ENCODE peak calls at places on chromosomes 5 and 9, in ten cellular contexts. One of them, this sample, is unnamed.

GRCh38 chr5:52802272-52803011 is 14.7 kb downstream of the ITGA1 start:
- DNase-seq in CD4-positive, alpha-beta T cell: no peak
- DNase-seq in neural progenitor cell: no peak
- DNase-seq in fibroblast of mammary gland: peak
- DNase-seq in SK-N-SH: no peak
- DNase-seq in heart left ventricle: no peak
- DNase-seq in uterus: no peak
- DNase-seq in brain microvascular endothelial cell: no peak
- DNase-seq in GM13977: no peak
- DNase-seq in Caco-2: no peak
- DNase-seq in this sample: no peak

GRCh38 chr5:58294598-58295298 is 165.1 kb downstream of the PLK2 start:
- DNase-seq in CD4-positive, alpha-beta T cell: no peak
- DNase-seq in neural progenitor cell: no peak
- DNase-seq in fibroblast of mammary gland: peak
- DNase-seq in SK-N-SH: no peak
- DNase-seq in heart left ventricle: no peak
- DNase-seq in uterus: no peak
- DNase-seq in brain microvascular endothelial cell: peak
- DNase-seq in GM13977: no peak
- DNase-seq in Caco-2: no peak
- DNase-seq in this sample: no peak

GRCh38 chr9:86721843-86722705 is 225.2 kb downstream of the GAS1 start:
- DNase-seq in CD4-positive, alpha-beta T cell: no peak
- DNase-seq in neural progenitor cell: no peak
- DNase-seq in fibroblast of mammary gland: peak
- DNase-seq in SK-N-SH: no peak
- DNase-seq in heart left ventricle: peak
- DNase-seq in uterus: peak
- DNase-seq in brain microvascular endothelial cell: peak
- DNase-seq in GM13977: no peak
- DNase-seq in Caco-2: no peak
- DNase-seq in this sample: no peak

GRCh38 chr5:108312258-108312657 is 69.6 kb downstream of the FBXL17 start:
- DNase-seq in CD4-positive, alpha-beta T cell: no peak
- DNase-seq in neural progenitor cell: no peak
- DNase-seq in fibroblast of mammary gland: no peak
- DNase-seq in SK-N-SH: no peak
- DNase-seq in heart left ventricle: no peak
- DNase-seq in uterus: no peak
- DNase-seq in brain microvascular endothelial cell: no peak
- DNase-seq in GM13977: no peak
- DNase-seq in Caco-2: no peak
- DNase-seq in this sample: no peak

GRCh38 chr5:137995077-137995746 is 37.7 kb downstream of the FAM13B start:
- DNase-seq in CD4-positive, alpha-beta T cell: no peak
- DNase-seq in neural progenitor cell: no peak
- DNase-seq in fibroblast of mammary gland: peak
- DNase-seq in SK-N-SH: no peak
- DNase-seq in heart left ventricle: no peak
- DNase-seq in uterus: no peak
- DNase-seq in brain microvascular endothelial cell: peak
- DNase-seq in GM13977: no peak
- DNase-seq in Caco-2: no peak
- DNase-seq in this sample: no peak

GRCh38 chr9:83304686-83305085 is 233.5 kb downstream of the FRMD3 start:
- DNase-seq in CD4-positive, alpha-beta T cell: no peak
- DNase-seq in neural progenitor cell: no peak
- DNase-seq in fibroblast of mammary gland: peak
- DNase-seq in SK-N-SH: peak
- DNase-seq in heart left ventricle: peak
- DNase-seq in uterus: peak
- DNase-seq in brain microvascular endothelial cell: peak
- DNase-seq in GM13977: no peak
- DNase-seq in Caco-2: no peak
- DNase-seq in this sample: peak

GRCh38 chr9:134981829-134982228 is 64.1 kb upstream of the FCN1 start:
- DNase-seq in CD4-positive, alpha-beta T cell: no peak
- DNase-seq in neural progenitor cell: no peak
- DNase-seq in fibroblast of mammary gland: no peak
- DNase-seq in SK-N-SH: no peak
- DNase-seq in heart left ventricle: peak
- DNase-seq in uterus: no peak
- DNase-seq in brain microvascular endothelial cell: no peak
- DNase-seq in GM13977: no peak
- DNase-seq in Caco-2: peak
- DNase-seq in this sample: no peak

GRCh38 chr5:139406960-139407359 is 3.1 kb upstream of the SPATA24 start:
- DNase-seq in CD4-positive, alpha-beta T cell: no peak
- DNase-seq in neural progenitor cell: no peak
- DNase-seq in fibroblast of mammary gland: no peak
- DNase-seq in SK-N-SH: no peak
- DNase-seq in heart left ventricle: no peak
- DNase-seq in uterus: no peak
- DNase-seq in brain microvascular endothelial cell: no peak
- DNase-seq in GM13977: no peak
- DNase-seq in Caco-2: no peak
- DNase-seq in this sample: no peak

GRCh38 chr9:94783928-94784327 is 57.4 kb downstream of the AOPEP start:
- DNase-seq in CD4-positive, alpha-beta T cell: no peak
- DNase-seq in neural progenitor cell: no peak
- DNase-seq in fibroblast of mammary gland: no peak
- DNase-seq in SK-N-SH: no peak
- DNase-seq in heart left ventricle: no peak
- DNase-seq in uterus: no peak
- DNase-seq in brain microvascular endothelial cell: no peak
- DNase-seq in GM13977: no peak
- DNase-seq in Caco-2: no peak
- DNase-seq in this sample: no peak

GRCh38 chr5:74863726-74864125 is 2.5 kb downstream of the FAM169A start:
- DNase-seq in CD4-positive, alpha-beta T cell: no peak
- DNase-seq in neural progenitor cell: no peak
- DNase-seq in fibroblast of mammary gland: no peak
- DNase-seq in SK-N-SH: no peak
- DNase-seq in heart left ventricle: no peak
- DNase-seq in uterus: no peak
- DNase-seq in brain microvascular endothelial cell: no peak
- DNase-seq in GM13977: no peak
- DNase-seq in Caco-2: no peak
- DNase-seq in this sample: no peak

GRCh38 chr5:12703254-12703653 is 799.0 kb upstream of the CTNND2 start:
- DNase-seq in CD4-positive, alpha-beta T cell: no peak
- DNase-seq in neural progenitor cell: no peak
- DNase-seq in fibroblast of mammary gland: no peak
- DNase-seq in SK-N-SH: no peak
- DNase-seq in heart left ventricle: no peak
- DNase-seq in uterus: no peak
- DNase-seq in brain microvascular endothelial cell: no peak
- DNase-seq in GM13977: no peak
- DNase-seq in Caco-2: no peak
- DNase-seq in this sample: no peak

DNA sequence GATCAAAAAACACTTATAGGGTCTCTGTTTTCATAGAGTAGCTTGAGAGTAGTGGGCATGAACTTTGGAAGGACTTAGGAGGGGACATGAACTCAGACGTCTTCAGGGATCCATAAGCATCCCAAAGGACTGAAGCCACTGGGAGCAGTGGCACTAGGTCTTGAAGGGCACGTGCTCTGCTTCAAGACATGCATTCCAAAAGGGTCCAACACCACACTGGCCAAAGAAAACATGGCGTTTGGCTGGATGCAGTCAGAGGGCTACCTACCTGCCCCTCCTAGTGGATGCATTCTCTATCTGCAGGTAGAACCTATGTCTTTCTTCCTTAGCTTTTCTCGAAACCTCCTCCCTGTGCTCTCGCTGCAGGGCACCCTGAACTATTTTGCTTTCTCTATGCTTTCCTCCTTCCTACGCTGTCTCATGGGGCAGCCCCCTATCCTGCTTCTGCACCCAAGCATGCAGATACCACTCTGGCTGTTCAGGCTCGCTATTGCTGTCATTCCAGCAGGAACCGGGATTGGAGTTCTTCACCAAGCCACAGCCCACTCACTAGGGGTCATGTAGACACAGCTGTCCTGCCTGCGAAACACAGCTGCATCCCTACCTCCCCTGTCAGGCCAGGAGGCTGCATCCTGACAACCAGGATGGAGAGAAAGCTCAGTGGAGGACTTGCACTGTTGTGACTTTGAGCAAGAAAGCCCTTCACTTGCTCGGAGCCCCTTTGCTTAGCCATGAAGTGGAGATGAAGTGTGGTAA is 11.9 kb downstream of the FAM240B start:
- DNase-seq in CD4-positive, alpha-beta T cell: no peak
- DNase-seq in neural progenitor cell: peak
- DNase-seq in fibroblast of mammary gland: no peak
- DNase-seq in SK-N-SH: no peak
- DNase-seq in heart left ventricle: no peak
- DNase-seq in uterus: no peak
- DNase-seq in brain microvascular endothelial cell: no peak
- DNase-seq in GM13977: peak
- DNase-seq in Caco-2: no peak
- DNase-seq in this sample: no peak
- TF ChIP-seq CTCF in CD4-positive, alpha-beta T cell: no peak
- TF ChIP-seq CTCF in neural progenitor cell: peak
- TF ChIP-seq CTCF in fibroblast of mammary gland: no peak
- TF ChIP-seq CTCF in SK-N-SH: peak
- TF ChIP-seq CTCF in heart left ventricle: no peak
- TF ChIP-seq CTCF in uterus: no peak
- TF ChIP-seq CTCF in brain microvascular endothelial cell: peak
- TF ChIP-seq CTCF in GM13977: peak
- TF ChIP-seq CTCF in Caco-2: peak
- TF ChIP-seq CTCF in this sample: no peak

DNA sequence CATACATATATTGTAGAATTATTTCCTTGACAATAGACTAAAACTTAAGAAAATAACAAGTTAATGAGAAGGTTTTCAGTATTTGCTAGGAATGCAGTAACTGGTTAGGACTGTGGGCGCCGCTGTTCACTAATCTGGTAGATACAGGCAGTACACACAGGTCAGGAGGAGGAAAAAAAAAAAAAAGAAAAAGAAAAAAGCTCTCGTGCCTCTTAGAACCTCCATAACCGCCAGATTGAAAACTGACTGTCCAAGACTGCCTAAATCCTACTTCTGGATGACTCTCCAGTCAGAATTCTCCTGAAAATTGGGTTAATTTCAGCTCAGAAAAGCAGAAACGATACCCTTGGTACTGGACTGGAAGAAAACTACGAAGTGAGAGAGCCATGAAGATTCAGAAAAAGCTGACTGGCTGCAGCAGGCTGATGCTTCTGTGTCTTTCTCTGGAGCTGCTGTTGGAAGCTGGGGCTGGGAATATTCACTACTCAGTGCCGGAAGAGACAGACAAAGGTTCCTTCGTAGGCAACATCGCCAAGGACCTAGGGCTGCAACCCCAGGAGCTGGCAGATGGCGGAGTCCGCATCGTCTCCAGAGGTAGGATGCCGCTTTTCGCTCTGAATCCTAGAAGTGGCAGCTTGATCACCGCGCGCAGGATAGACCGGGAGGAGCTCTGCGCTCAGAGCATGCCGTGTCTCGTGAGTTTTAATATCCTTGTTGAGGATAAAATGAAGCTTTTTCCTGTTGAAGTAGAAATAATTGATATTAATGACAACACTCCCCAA is at the start of gene PCDHGA1:
- DNase-seq in CD4-positive, alpha-beta T cell: peak
- DNase-seq in neural progenitor cell: peak
- DNase-seq in fibroblast of mammary gland: peak
- DNase-seq in SK-N-SH: peak
- DNase-seq in heart left ventricle: no peak
- DNase-seq in uterus: no peak
- DNase-seq in brain microvascular endothelial cell: peak
- DNase-seq in GM13977: no peak
- DNase-seq in Caco-2: no peak
- DNase-seq in this sample: no peak
- TF ChIP-seq CTCF in CD4-positive, alpha-beta T cell: no peak
- TF ChIP-seq CTCF in neural progenitor cell: peak
- TF ChIP-seq CTCF in fibroblast of mammary gland: peak
- TF ChIP-seq CTCF in SK-N-SH: peak
- TF ChIP-seq CTCF in heart left ventricle: no peak
- TF ChIP-seq CTCF in uterus: no peak
- TF ChIP-seq CTCF in brain microvascular endothelial cell: peak
- TF ChIP-seq CTCF in GM13977: peak
- TF ChIP-seq CTCF in Caco-2: no peak
- TF ChIP-seq CTCF in this sample: no peak

DNA sequence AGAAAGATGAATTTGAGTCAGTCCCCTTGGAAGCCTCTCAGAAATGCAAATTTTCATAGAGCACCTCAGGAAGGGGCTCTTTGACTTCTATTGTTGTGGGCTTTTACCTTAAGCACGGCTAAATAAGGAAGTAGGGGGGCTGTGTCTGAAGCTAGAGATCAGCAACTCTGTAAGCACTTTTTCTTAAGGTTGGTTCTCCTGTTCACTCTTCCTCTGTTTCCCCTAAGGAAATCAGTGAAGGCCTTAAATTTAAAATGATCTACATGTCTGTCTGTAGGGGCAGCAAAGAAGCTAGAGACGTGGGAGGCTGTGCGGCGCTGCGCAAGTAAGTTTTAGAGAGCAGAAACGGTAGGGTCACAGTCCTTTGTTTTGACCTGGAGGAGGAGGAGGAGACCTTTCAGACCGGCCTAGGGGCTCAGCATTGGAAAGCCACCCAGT is 1.2 kb upstream of the CDC14B start:
- DNase-seq in CD4-positive, alpha-beta T cell: no peak
- DNase-seq in neural progenitor cell: peak
- DNase-seq in fibroblast of mammary gland: no peak
- DNase-seq in SK-N-SH: no peak
- DNase-seq in heart left ventricle: no peak
- DNase-seq in uterus: no peak
- DNase-seq in brain microvascular endothelial cell: no peak
- DNase-seq in GM13977: no peak
- DNase-seq in Caco-2: no peak
- DNase-seq in this sample: no peak
- TF ChIP-seq CTCF in CD4-positive, alpha-beta T cell: no peak
- TF ChIP-seq CTCF in neural progenitor cell: peak
- TF ChIP-seq CTCF in fibroblast of mammary gland: no peak
- TF ChIP-seq CTCF in SK-N-SH: no peak
- TF ChIP-seq CTCF in heart left ventricle: no peak
- TF ChIP-seq CTCF in uterus: no peak
- TF ChIP-seq CTCF in brain microvascular endothelial cell: peak
- TF ChIP-seq CTCF in GM13977: no peak
- TF ChIP-seq CTCF in Caco-2: no peak
- TF ChIP-seq CTCF in this sample: no peak

GRCh38 chr5:167029488-167029887 is 1262.0 kb upstream of the WWC1 start:
- DNase-seq in CD4-positive, alpha-beta T cell: no peak
- DNase-seq in neural progenitor cell: no peak
- DNase-seq in fibroblast of mammary gland: peak
- DNase-seq in SK-N-SH: peak
- DNase-seq in heart left ventricle: no peak
- DNase-seq in uterus: no peak
- DNase-seq in brain microvascular endothelial cell: no peak
- DNase-seq in GM13977: no peak
- DNase-seq in Caco-2: no peak
- DNase-seq in this sample: no peak

GRCh38 chr5:167036585-167036984 is 1254.9 kb upstream of the WWC1 start:
- DNase-seq in CD4-positive, alpha-beta T cell: no peak
- DNase-seq in neural progenitor cell: no peak
- DNase-seq in fibroblast of mammary gland: no peak
- DNase-seq in SK-N-SH: no peak
- DNase-seq in heart left ventricle: no peak
- DNase-seq in uterus: no peak
- DNase-seq in brain microvascular endothelial cell: no peak
- DNase-seq in GM13977: no peak
- DNase-seq in Caco-2: no peak
- DNase-seq in this sample: no peak

GRCh38 chr5:167030500-167031120 is 1260.8 kb upstream of the WWC1 start:
- DNase-seq in CD4-positive, alpha-beta T cell: no peak
- DNase-seq in neural progenitor cell: peak
- DNase-seq in fibroblast of mammary gland: peak
- DNase-seq in SK-N-SH: peak
- DNase-seq in heart left ventricle: no peak
- DNase-seq in uterus: no peak
- DNase-seq in brain microvascular endothelial cell: no peak
- DNase-seq in GM13977: no peak
- DNase-seq in Caco-2: peak
- DNase-seq in this sample: no peak
- TF ChIP-seq CTCF in CD4-positive, alpha-beta T cell: no peak
- TF ChIP-seq CTCF in neural progenitor cell: peak
- TF ChIP-seq CTCF in fibroblast of mammary gland: peak
- TF ChIP-seq CTCF in SK-N-SH: peak
- TF ChIP-seq CTCF in heart left ventricle: no peak
- TF ChIP-seq CTCF in uterus: no peak
- TF ChIP-seq CTCF in brain microvascular endothelial cell: peak
- TF ChIP-seq CTCF in GM13977: peak
- TF ChIP-seq CTCF in Caco-2: peak
- TF ChIP-seq CTCF in this sample: no peak